ENCODE peak calls at places on chromosome 10, in six cellular contexts. S is stomach, L is SK-N-SH, I is transverse colon, D is HepG2, Z is GM23338. H is an unnamed sample.
A peak's percentile ranks its signal among the peaks of the same experiment; 100 is the strongest.

GRCh38 chr10:11642558-11642957 is 31.1 kb upstream of the USP6NL start:
- DNase-seq in S (no peak), L (no peak), I (no peak), D (no peak), Z (no peak), H (no peak)

GRCh38 chr10:9853405-9854010 is 1164.2 kb upstream of the CELF2 start:
- DNase-seq in S (no peak), L (peak; percentile 2), I (no peak), D (no peak), Z (no peak), H (no peak)

GRCh38 chr10:132418520-132419416 is 21.8 kb downstream of the PWWP2B start:
- DNase-seq in S (peak; percentile 92), L (peak; percentile 49), I (peak; percentile 93), D (no peak), Z (peak; percentile 86), H (peak; percentile 87)

GRCh38 chr10:48501226-48501625 is 103.6 kb downstream of the ARHGAP22 start:
- DNase-seq in S (peak; percentile 8), L (no peak), I (no peak), D (no peak), Z (no peak), H (no peak)

GRCh38 chr10:82982110-82982608 is 1107.2 kb downstream of the NRG3 start:
- DNase-seq in S (no peak), L (no peak), I (no peak), D (no peak), Z (no peak), H (no peak)

GRCh38 chr10:33743429-33743857 is 409.0 kb upstream of the NRP1 start:
- DNase-seq in S (peak; percentile 28), L (no peak), I (peak; percentile 72), D (no peak), Z (no peak), H (no peak)

GRCh38 chr10:106565546-106565945 is 599.0 kb downstream of the SORCS1 start:
- DNase-seq in S (no peak), L (no peak), I (no peak), D (no peak), Z (no peak), H (no peak)

GRCh38 chr10:29860159-29860558 is 199.2 kb downstream of the JCAD start:
- DNase-seq in S (no peak), L (no peak), I (no peak), D (no peak), Z (no peak), H (no peak)

GRCh38 chr10:58275908-58276307 is 6.9 kb downstream of the CISD1 start:
- DNase-seq in S (no peak), L (no peak), I (no peak), D (no peak), Z (no peak), H (no peak)

GRCh38 chr10:120431356-120431755 is 25.7 kb upstream of the PLPP4 start:
- DNase-seq in S (no peak), L (no peak), I (no peak), D (no peak), Z (no peak), H (no peak)

GRCh38 chr10:92323079-92323478 is 32.1 kb downstream of the MARCHF5 start:
- DNase-seq in S (no peak), L (no peak), I (no peak), D (no peak), Z (no peak), H (no peak)

GRCh38 chr10:89283174-89283987 is 18.5 kb upstream of the IFIT2 start:
- DNase-seq in S (no peak), L (peak; percentile 26), I (no peak), D (no peak), Z (no peak), H (no peak)

GRCh38 chr10:28317735-28318134 is 14.9 kb upstream of the MPP7 start:
- DNase-seq in S (no peak), L (no peak), I (no peak), D (no peak), Z (no peak), H (no peak)

GRCh38 chr10:79404690-79405131 is 40.7 kb downstream of the ZCCHC24 start:
- DNase-seq in S (no peak), L (no peak), I (peak; percentile 4), D (no peak), Z (no peak), H (peak; percentile 64)

GRCh38 chr10:97023401-97024180 is 162.2 kb downstream of the SLIT1 start:
- DNase-seq in S (no peak), L (no peak), I (no peak), D (no peak), Z (no peak), H (no peak)

GRCh38 chr10:24907956-24908355 is 44.5 kb downstream of the PRTFDC1 start:
- DNase-seq in S (no peak), L (no peak), I (no peak), D (no peak), Z (no peak), H (no peak)

GRCh38 chr10:126508535-126509040 is 120.3 kb upstream of the ADAM12 start:
- DNase-seq in S (no peak), L (no peak), I (no peak), D (no peak), Z (peak; percentile 8), H (no peak)

GRCh38 chr10:79403441-79404230 is 41.8 kb downstream of the ZCCHC24 start:
- DNase-seq in S (no peak), L (no peak), I (no peak), D (peak; percentile 87), Z (no peak), H (peak; percentile 83)

DNA sequence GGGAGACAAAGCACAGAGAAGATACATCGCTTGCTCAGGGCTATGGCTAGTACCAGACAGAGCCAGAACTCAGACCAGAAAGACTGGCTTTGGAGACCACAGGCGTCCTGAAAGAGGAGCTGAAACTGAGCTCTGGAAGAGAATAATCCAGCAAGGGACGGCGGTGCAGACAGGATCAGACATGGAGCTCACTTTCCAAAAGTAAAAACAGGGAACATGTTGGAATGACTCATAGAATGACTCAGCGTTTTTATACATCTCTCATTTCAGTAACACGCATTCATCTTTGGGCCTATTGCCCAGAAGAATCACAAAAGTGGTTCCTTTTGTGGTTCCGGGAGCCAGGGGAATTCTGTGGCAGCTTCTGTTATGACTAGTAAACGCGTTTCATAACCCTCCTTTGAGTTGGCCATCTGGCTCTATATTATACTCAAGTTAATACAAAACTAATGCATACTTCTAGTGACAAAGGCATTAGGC is 37.2 kb downstream of the PLEKHS1 start:
- DNase-seq in S (no peak), L (no peak), I (no peak), D (no peak), Z (no peak), H (no peak)
- TF ChIP-seq POLR2AphosphoS5 in S (peak; percentile 23), L (no peak), I (no peak), D (no peak), Z (no peak), H (no peak)

DNA sequence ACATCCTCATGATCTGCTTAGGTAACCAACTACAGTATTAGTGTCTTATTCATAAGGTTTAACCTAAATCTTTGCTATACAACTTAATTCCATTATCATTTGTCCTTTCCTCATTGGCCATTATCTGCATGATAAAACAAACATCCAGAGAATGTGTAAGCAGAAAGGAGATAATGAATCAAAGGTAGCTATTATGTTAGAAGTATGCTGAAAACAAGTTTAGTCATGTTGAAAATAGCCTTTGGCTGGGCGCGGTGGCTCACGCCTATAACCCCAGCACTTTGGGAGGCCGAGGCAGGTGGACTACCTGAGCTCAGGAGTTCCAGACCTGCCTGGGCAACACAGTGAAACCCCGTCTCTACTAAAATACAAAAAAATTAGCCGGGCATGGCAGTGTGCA is 78.2 kb downstream of the NT5C2 start:
- DNase-seq in S (no peak), L (no peak), I (no peak), D (no peak), Z (no peak), H (no peak)
- TF ChIP-seq CTCF in S (no peak), L (no peak), I (no peak), D (no peak), Z (no peak), H (no peak)

DNA sequence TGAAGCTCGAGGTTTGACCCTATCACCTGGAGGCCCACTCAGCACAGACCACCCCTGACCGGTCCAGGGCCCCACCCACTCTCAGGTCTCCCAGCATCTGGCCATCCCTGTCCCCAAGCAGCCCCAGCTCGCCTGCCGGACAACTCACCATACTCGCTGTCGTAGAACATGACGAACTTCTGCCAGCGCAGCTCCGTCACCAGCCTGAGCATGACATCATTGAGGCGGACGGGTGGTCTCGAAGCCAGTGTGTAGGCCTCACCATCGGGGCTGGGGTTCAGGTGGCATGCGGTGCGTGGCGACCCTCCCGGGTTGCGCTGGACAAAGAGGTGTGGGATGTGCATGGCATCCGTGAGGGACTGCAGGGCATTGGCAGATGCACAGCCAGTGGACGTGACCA is 160.4 kb downstream of the GRID1 start:
- DNase-seq in S (no peak), L (no peak), I (no peak), D (no peak), Z (no peak), H (peak; percentile 69)
- H3K27ac ChIP-seq in S (no peak overlapping the region), L (no peak overlapping the region), I (no peak overlapping the region), D (no peak overlapping the region), Z (no peak overlapping the region), H (no peak overlapping the region)

DNA sequence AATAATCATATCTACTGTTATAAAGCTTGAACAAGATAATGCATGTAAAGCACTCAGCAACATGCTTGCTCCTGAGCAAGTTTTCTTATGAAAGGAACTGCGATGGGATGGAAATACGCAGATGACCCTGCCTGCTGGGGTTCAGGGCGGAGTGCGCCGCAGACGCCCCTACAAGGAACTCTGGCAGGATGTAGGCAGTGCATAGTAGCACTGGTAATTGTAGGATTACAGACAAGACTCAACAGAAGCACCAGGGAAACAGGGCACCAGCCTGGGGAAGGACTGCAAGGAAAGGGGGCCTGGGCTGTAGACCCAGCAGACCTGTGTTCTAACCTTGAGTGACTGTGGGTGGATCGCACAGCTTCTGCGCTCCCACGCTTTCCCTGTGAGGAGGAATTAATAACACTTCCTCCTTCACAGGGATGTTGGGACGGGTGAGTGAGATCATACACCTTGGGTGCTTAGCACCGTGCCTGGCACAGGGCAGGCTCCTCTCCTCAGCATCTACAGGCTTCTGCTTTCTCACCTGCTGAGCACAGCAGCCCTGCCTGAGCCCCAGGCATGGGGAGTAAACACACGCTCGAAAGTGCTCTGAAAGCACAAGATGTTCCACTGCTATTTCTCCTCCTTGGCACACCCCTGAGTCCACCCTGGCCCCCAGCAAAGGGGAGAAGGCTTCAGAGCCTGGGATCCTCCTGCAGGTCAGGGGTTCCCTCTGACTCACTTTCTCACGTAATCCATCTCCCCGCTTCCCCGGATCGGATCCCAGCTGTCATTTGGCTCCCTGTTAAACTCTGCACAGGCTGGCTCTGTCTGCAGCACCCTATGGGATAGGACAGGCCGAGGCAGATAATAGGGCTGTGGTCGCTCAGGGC is 19.2 kb downstream of the ITPRIP start:
- DNase-seq in S (no peak), L (no peak), I (no peak), D (no peak), Z (no peak), H (peak; percentile 79)
- TF ChIP-seq POLR2AphosphoS5 in S (peak; percentile 58), L (no peak), I (peak; percentile 18), D (no peak), Z (no peak), H (no peak)